ENCODE peak calls at places on chromosomes 5 and 9, in nine cellular contexts. One of them, this sample, is unnamed.

GRCh38 chr5:136162001-136162400 is 29.4 kb downstream of the SMAD5 start:
- DNase-seq in pancreas: no peak
- DNase-seq in PC-3: no peak
- DNase-seq in GM23248: no peak
- DNase-seq in GM23338: no peak
- DNase-seq in CD8-positive, alpha-beta T cell: no peak
- DNase-seq in uterus: no peak
- DNase-seq in lower lobe of right lung: no peak
- DNase-seq in esophagus muscularis mucosa: no peak
- DNase-seq in this sample: no peak

GRCh38 chr9:25917593-25918426 is 239.6 kb upstream of the TUSC1 start:
- DNase-seq in GM23248: peak; percentile 2
- DNase-seq in lower lobe of right lung: no peak
- DNase-seq in pancreas: no peak
- DNase-seq in esophagus muscularis mucosa: no peak
- DNase-seq in uterus: no peak
- DNase-seq in GM23338: no peak
- DNase-seq in PC-3: peak; percentile 10
- DNase-seq in CD8-positive, alpha-beta T cell: no peak
- DNase-seq in this sample: no peak

GRCh38 chr9:38185647-38186371 is 116.8 kb upstream of the SHB start:
- DNase-seq in GM23338: no peak
- DNase-seq in uterus: no peak
- DNase-seq in PC-3: no peak
- DNase-seq in GM23248: no peak
- DNase-seq in CD8-positive, alpha-beta T cell: no peak
- DNase-seq in pancreas: no peak
- DNase-seq in lower lobe of right lung: no peak
- DNase-seq in esophagus muscularis mucosa: no peak
- DNase-seq in this sample: no peak

GRCh38 chr5:55601209-55601618 is 66.5 kb upstream of the PLPP1 start:
- DNase-seq in GM23338: no peak
- DNase-seq in GM23248: peak; percentile 89
- DNase-seq in esophagus muscularis mucosa: peak; percentile 96
- DNase-seq in PC-3: peak; percentile 85
- DNase-seq in pancreas: no peak
- DNase-seq in CD8-positive, alpha-beta T cell: no peak
- DNase-seq in uterus: peak; percentile 90
- DNase-seq in lower lobe of right lung: peak; percentile 62
- DNase-seq in this sample: peak; percentile 93

GRCh38 chr5:127586371-127586770 is 62.5 kb upstream of the CTXN3 start:
- DNase-seq in GM23248: no peak
- DNase-seq in CD8-positive, alpha-beta T cell: no peak
- DNase-seq in GM23338: no peak
- DNase-seq in esophagus muscularis mucosa: no peak
- DNase-seq in uterus: no peak
- DNase-seq in PC-3: no peak
- DNase-seq in lower lobe of right lung: no peak
- DNase-seq in pancreas: no peak
- DNase-seq in this sample: peak; percentile 14

GRCh38 chr5:111530298-111530740 is 18.0 kb upstream of the STARD4 start:
- DNase-seq in PC-3: peak; percentile 22
- DNase-seq in CD8-positive, alpha-beta T cell: peak; percentile 63
- DNase-seq in GM23338: no peak
- DNase-seq in pancreas: peak; percentile 36
- DNase-seq in GM23248: peak; percentile 54
- DNase-seq in uterus: peak; percentile 47
- DNase-seq in esophagus muscularis mucosa: peak; percentile 94
- DNase-seq in lower lobe of right lung: peak; percentile 86
- DNase-seq in this sample: peak; percentile 94

GRCh38 chr9:77759391-77759790 is 111.3 kb upstream of the GNA14 start:
- DNase-seq in CD8-positive, alpha-beta T cell: no peak
- DNase-seq in PC-3: no peak
- DNase-seq in pancreas: no peak
- DNase-seq in uterus: no peak
- DNase-seq in GM23248: no peak
- DNase-seq in esophagus muscularis mucosa: no peak
- DNase-seq in lower lobe of right lung: no peak
- DNase-seq in GM23338: no peak
- DNase-seq in this sample: no peak

GRCh38 chr5:151234476-151235238 is 10.8 kb upstream of the CCDC69 start:
- DNase-seq in PC-3: no peak
- DNase-seq in uterus: peak; percentile 91
- DNase-seq in pancreas: peak; percentile 89
- DNase-seq in GM23338: no peak
- DNase-seq in esophagus muscularis mucosa: peak; percentile 93
- DNase-seq in lower lobe of right lung: peak; percentile 90
- DNase-seq in CD8-positive, alpha-beta T cell: no peak
- DNase-seq in GM23248: peak; percentile 39
- DNase-seq in this sample: peak; percentile 21

GRCh38 chr5:38022621-38023020 is 182.8 kb upstream of the GDNF start:
- DNase-seq in PC-3: no peak
- DNase-seq in lower lobe of right lung: no peak
- DNase-seq in CD8-positive, alpha-beta T cell: no peak
- DNase-seq in uterus: no peak
- DNase-seq in GM23248: no peak
- DNase-seq in esophagus muscularis mucosa: peak; percentile 66
- DNase-seq in GM23338: no peak
- DNase-seq in pancreas: no peak
- DNase-seq in this sample: no peak

GRCh38 chr9:94639996-94640376 is 668 bp upstream of the FBP1 start:
- DNase-seq in PC-3: peak; percentile 55
- DNase-seq in GM23338: peak; percentile 86
- DNase-seq in pancreas: no peak
- DNase-seq in esophagus muscularis mucosa: no peak
- DNase-seq in GM23248: no peak
- DNase-seq in CD8-positive, alpha-beta T cell: no peak
- DNase-seq in uterus: no peak
- DNase-seq in lower lobe of right lung: no peak
- DNase-seq in this sample: no peak

GRCh38 chr9:4787876-4788275 is 4.9 kb upstream of the RCL1 start:
- DNase-seq in esophagus muscularis mucosa: no peak
- DNase-seq in pancreas: no peak
- DNase-seq in PC-3: no peak
- DNase-seq in GM23338: no peak
- DNase-seq in CD8-positive, alpha-beta T cell: no peak
- DNase-seq in uterus: no peak
- DNase-seq in lower lobe of right lung: no peak
- DNase-seq in GM23248: no peak
- DNase-seq in this sample: no peak

GRCh38 chr9:124012368-124013262 is 1.0 kb downstream of the LHX2 start:
- DNase-seq in GM23338: peak; percentile 59
- DNase-seq in CD8-positive, alpha-beta T cell: no peak
- DNase-seq in pancreas: peak; percentile 62
- DNase-seq in lower lobe of right lung: no peak
- DNase-seq in GM23248: no peak
- DNase-seq in PC-3: no peak
- DNase-seq in esophagus muscularis mucosa: no peak
- DNase-seq in uterus: no peak
- DNase-seq in this sample: no peak

GRCh38 chr5:171893290-171893890 is 107.8 kb downstream of the SMIM23 start:
- DNase-seq in pancreas: no peak
- DNase-seq in lower lobe of right lung: no peak
- DNase-seq in GM23338: no peak
- DNase-seq in CD8-positive, alpha-beta T cell: no peak
- DNase-seq in esophagus muscularis mucosa: no peak
- DNase-seq in GM23248: peak; percentile 89
- DNase-seq in PC-3: no peak
- DNase-seq in uterus: no peak
- DNase-seq in this sample: peak; percentile 69

GRCh38 chr5:145975361-145976066 is 39.1 kb downstream of the SH3RF2 start:
- DNase-seq in pancreas: no peak
- DNase-seq in lower lobe of right lung: no peak
- DNase-seq in CD8-positive, alpha-beta T cell: no peak
- DNase-seq in GM23338: no peak
- DNase-seq in esophagus muscularis mucosa: no peak
- DNase-seq in PC-3: peak; percentile 84
- DNase-seq in uterus: peak; percentile 13
- DNase-seq in GM23248: peak; percentile 32
- DNase-seq in this sample: peak; percentile 95

GRCh38 chr5:145976431-145977155 is 40.2 kb downstream of the SH3RF2 start:
- DNase-seq in GM23248: no peak
- DNase-seq in lower lobe of right lung: no peak
- DNase-seq in GM23338: no peak
- DNase-seq in uterus: no peak
- DNase-seq in esophagus muscularis mucosa: no peak
- DNase-seq in CD8-positive, alpha-beta T cell: no peak
- DNase-seq in pancreas: no peak
- DNase-seq in PC-3: peak; percentile 64
- DNase-seq in this sample: peak; percentile 68

GRCh38 chr5:145971701-145972100 is 35.3 kb downstream of the SH3RF2 start:
- DNase-seq in PC-3: no peak
- DNase-seq in GM23248: no peak
- DNase-seq in pancreas: no peak
- DNase-seq in GM23338: no peak
- DNase-seq in esophagus muscularis mucosa: no peak
- DNase-seq in uterus: no peak
- DNase-seq in CD8-positive, alpha-beta T cell: no peak
- DNase-seq in lower lobe of right lung: no peak
- DNase-seq in this sample: no peak

GRCh38 chr5:145978171-145978570 is 41.8 kb downstream of the SH3RF2 start:
- DNase-seq in pancreas: no peak
- DNase-seq in uterus: no peak
- DNase-seq in CD8-positive, alpha-beta T cell: no peak
- DNase-seq in GM23338: no peak
- DNase-seq in GM23248: no peak
- DNase-seq in lower lobe of right lung: no peak
- DNase-seq in PC-3: no peak
- DNase-seq in esophagus muscularis mucosa: no peak
- DNase-seq in this sample: no peak

GRCh38 chr5:145975001-145975360 is 38.6 kb downstream of the SH3RF2 start:
- DNase-seq in PC-3: no peak
- DNase-seq in pancreas: peak; percentile 55
- DNase-seq in GM23248: no peak
- DNase-seq in CD8-positive, alpha-beta T cell: no peak
- DNase-seq in uterus: no peak
- DNase-seq in esophagus muscularis mucosa: no peak
- DNase-seq in lower lobe of right lung: no peak
- DNase-seq in GM23338: no peak
- DNase-seq in this sample: no peak
- H3K4me1 ChIP-seq in PC-3: peaks cover 32% of the 10 kb centered on the region
- H3K4me1 ChIP-seq in pancreas: peaks cover 41% of the 10 kb centered on the region
- H3K4me1 ChIP-seq in GM23248: no peaks in the 10 kb centered on the region
- H3K4me1 ChIP-seq in CD8-positive, alpha-beta T cell: no peaks in the 10 kb centered on the region
- H3K4me1 ChIP-seq in uterus: no peaks in the 10 kb centered on the region
- H3K4me1 ChIP-seq in esophagus muscularis mucosa: peaks cover 25% of the 10 kb centered on the region
- H3K4me1 ChIP-seq in lower lobe of right lung: no peaks in the 10 kb centered on the region
- H3K4me1 ChIP-seq in GM23338: no peaks in the 10 kb centered on the region
- H3K4me1 ChIP-seq in this sample: peaks cover 33% of the 10 kb centered on the region

GRCh38 chr5:126462239-126463014 is 39.2 kb downstream of the GRAMD2B start:
- DNase-seq in uterus: peak; percentile 57
- DNase-seq in PC-3: no peak
- DNase-seq in GM23248: no peak
- DNase-seq in pancreas: no peak
- DNase-seq in esophagus muscularis mucosa: no peak
- DNase-seq in GM23338: no peak
- DNase-seq in CD8-positive, alpha-beta T cell: no peak
- DNase-seq in lower lobe of right lung: no peak
- DNase-seq in this sample: peak; percentile 47
- H3K27ac ChIP-seq in uterus: peak overlapping the region; percentile 76
- H3K27ac ChIP-seq in PC-3: no peak overlapping the region
- H3K27ac ChIP-seq in GM23248: no peak overlapping the region
- H3K27ac ChIP-seq in pancreas: no peak overlapping the region
- H3K27ac ChIP-seq in esophagus muscularis mucosa: no peak overlapping the region
- H3K27ac ChIP-seq in GM23338: no peak overlapping the region
- H3K27ac ChIP-seq in CD8-positive, alpha-beta T cell: no peak overlapping the region
- H3K27ac ChIP-seq in lower lobe of right lung: no peak overlapping the region
- H3K27ac ChIP-seq in this sample: no peak overlapping the region

GRCh38 chr9:106445107-106445506 is 417.9 kb upstream of the ZNF462 start:
- DNase-seq in PC-3: no peak
- DNase-seq in GM23248: no peak
- DNase-seq in esophagus muscularis mucosa: no peak
- DNase-seq in CD8-positive, alpha-beta T cell: no peak
- DNase-seq in pancreas: no peak
- DNase-seq in uterus: no peak
- DNase-seq in GM23338: no peak
- DNase-seq in lower lobe of right lung: no peak
- DNase-seq in this sample: no peak

GRCh38 chr9:106451223-106451622 is 411.7 kb upstream of the ZNF462 start:
- DNase-seq in esophagus muscularis mucosa: no peak
- DNase-seq in GM23248: no peak
- DNase-seq in uterus: no peak
- DNase-seq in lower lobe of right lung: no peak
- DNase-seq in GM23338: no peak
- DNase-seq in CD8-positive, alpha-beta T cell: no peak
- DNase-seq in PC-3: no peak
- DNase-seq in pancreas: no peak
- DNase-seq in this sample: no peak

GRCh38 chr9:106449528-106449927 is 413.4 kb upstream of the ZNF462 start:
- DNase-seq in GM23248: no peak
- DNase-seq in CD8-positive, alpha-beta T cell: no peak
- DNase-seq in PC-3: no peak
- DNase-seq in pancreas: no peak
- DNase-seq in uterus: no peak
- DNase-seq in GM23338: no peak
- DNase-seq in esophagus muscularis mucosa: no peak
- DNase-seq in lower lobe of right lung: no peak
- DNase-seq in this sample: no peak

DNA sequence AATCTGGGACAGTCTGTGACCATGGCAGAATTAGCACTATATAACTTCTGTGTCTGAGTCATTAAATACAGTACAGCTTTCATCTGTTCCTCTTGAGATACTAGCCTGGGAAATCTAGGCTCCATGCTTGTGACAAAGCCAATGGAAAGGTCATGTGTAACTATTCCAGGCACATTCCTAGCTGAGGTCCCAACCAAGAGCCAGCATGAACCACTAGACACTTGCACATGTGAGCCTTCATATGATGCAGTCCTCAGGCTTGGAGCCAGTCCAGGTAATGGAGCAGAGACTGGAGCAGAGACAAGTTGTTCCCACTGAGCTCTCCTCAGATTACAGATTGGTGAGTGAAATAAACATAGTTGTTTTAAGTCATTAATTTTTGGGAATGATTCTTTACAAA is 412.4 kb upstream of the ZNF462 start:
- DNase-seq in esophagus muscularis mucosa: no peak
- DNase-seq in CD8-positive, alpha-beta T cell: no peak
- DNase-seq in lower lobe of right lung: no peak
- DNase-seq in uterus: no peak
- DNase-seq in PC-3: no peak
- DNase-seq in GM23338: no peak
- DNase-seq in GM23248: no peak
- DNase-seq in pancreas: no peak
- DNase-seq in this sample: no peak
- H3K4me3 ChIP-seq in esophagus muscularis mucosa: no peak overlapping the region
- H3K4me3 ChIP-seq in CD8-positive, alpha-beta T cell: no peak overlapping the region
- H3K4me3 ChIP-seq in lower lobe of right lung: no peak overlapping the region
- H3K4me3 ChIP-seq in uterus: no peak overlapping the region
- H3K4me3 ChIP-seq in PC-3: no peak overlapping the region
- H3K4me3 ChIP-seq in GM23338: no peak overlapping the region
- H3K4me3 ChIP-seq in GM23248: no peak overlapping the region
- H3K4me3 ChIP-seq in pancreas: no peak overlapping the region
- H3K4me3 ChIP-seq in this sample: no peak overlapping the region

DNA sequence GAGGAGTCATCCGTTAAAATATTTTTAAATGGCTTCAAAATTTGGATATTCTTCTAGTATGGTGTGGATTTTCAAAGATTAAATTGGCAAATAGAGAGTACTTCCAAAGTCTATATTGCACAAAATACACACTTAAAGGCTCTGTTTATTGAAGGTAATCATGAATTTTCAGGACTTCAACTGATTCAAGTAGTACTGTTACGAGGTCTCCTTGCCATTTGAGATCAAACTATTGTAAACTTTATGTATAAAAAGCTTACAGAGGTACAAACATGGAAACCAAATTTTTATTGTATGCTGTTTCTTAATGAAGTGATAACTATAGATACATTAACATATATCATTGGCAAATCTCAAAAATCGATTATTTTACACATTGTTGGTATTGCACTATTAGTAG is 2.5 kb downstream of the ERBIN start:
- DNase-seq in GM23338: no peak
- DNase-seq in lower lobe of right lung: no peak
- DNase-seq in esophagus muscularis mucosa: no peak
- DNase-seq in PC-3: no peak
- DNase-seq in uterus: no peak
- DNase-seq in pancreas: no peak
- DNase-seq in CD8-positive, alpha-beta T cell: no peak
- DNase-seq in GM23248: no peak
- DNase-seq in this sample: no peak
- H3K4me1 ChIP-seq in GM23338: peaks cover 17% of the 10 kb centered on the region
- H3K4me1 ChIP-seq in lower lobe of right lung: peaks cover 31% of the 10 kb centered on the region
- H3K4me1 ChIP-seq in esophagus muscularis mucosa: peaks cover 27% of the 10 kb centered on the region
- H3K4me1 ChIP-seq in PC-3: peaks cover 4% of the 10 kb centered on the region
- H3K4me1 ChIP-seq in uterus: peaks cover 9% of the 10 kb centered on the region
- H3K4me1 ChIP-seq in pancreas: peaks cover 5% of the 10 kb centered on the region
- H3K4me1 ChIP-seq in CD8-positive, alpha-beta T cell: peaks cover 36% of the 10 kb centered on the region
- H3K4me1 ChIP-seq in GM23248: peaks cover 25% of the 10 kb centered on the region
- H3K4me1 ChIP-seq in this sample: peaks cover 7% of the 10 kb centered on the region